ENCODE peak calls at places on chromosomes 16 and 17, in six cellular contexts. One of them, this sample, is unnamed.

GRCh38 chr16:87431926-87432325 is 39.8 kb downstream of the MAP1LC3B start:
- DNase-seq in CD8-positive, alpha-beta memory T cell: no peak
- DNase-seq in AG10803: peak; percentile 79
- DNase-seq in fibroblast of mammary gland: peak; percentile 94
- DNase-seq in cardiac muscle cell: peak; percentile 69
- DNase-seq in CD8-positive, alpha-beta T cell: no peak
- DNase-seq in this sample: no peak

GRCh38 chr16:81971853-81972252 is 39.4 kb downstream of the SDR42E1 start:
- DNase-seq in cardiac muscle cell: no peak
- DNase-seq in AG10803: no peak
- DNase-seq in CD8-positive, alpha-beta memory T cell: no peak
- DNase-seq in fibroblast of mammary gland: no peak
- DNase-seq in CD8-positive, alpha-beta T cell: no peak
- DNase-seq in this sample: no peak

GRCh38 chr16:88570691-88571092 is 489 bp downstream of the ZC3H18 start:
- DNase-seq in AG10803: no peak
- DNase-seq in CD8-positive, alpha-beta T cell: peak; percentile 41
- DNase-seq in cardiac muscle cell: peak; percentile 26
- DNase-seq in fibroblast of mammary gland: no peak
- DNase-seq in CD8-positive, alpha-beta memory T cell: no peak
- DNase-seq in this sample: no peak

GRCh38 chr16:3960049-3960809 is 79.7 kb upstream of the CREBBP start:
- DNase-seq in CD8-positive, alpha-beta T cell: no peak
- DNase-seq in CD8-positive, alpha-beta memory T cell: no peak
- DNase-seq in fibroblast of mammary gland: no peak
- DNase-seq in AG10803: no peak
- DNase-seq in cardiac muscle cell: no peak
- DNase-seq in this sample: no peak

GRCh38 chr17:28667870-28668269 is 5.9 kb downstream of the SUPT6H start:
- DNase-seq in fibroblast of mammary gland: no peak
- DNase-seq in cardiac muscle cell: no peak
- DNase-seq in AG10803: no peak
- DNase-seq in CD8-positive, alpha-beta memory T cell: no peak
- DNase-seq in CD8-positive, alpha-beta T cell: no peak
- DNase-seq in this sample: no peak

GRCh38 chr17:60920107-60920506 is 242.5 kb downstream of the BCAS3 start:
- DNase-seq in cardiac muscle cell: no peak
- DNase-seq in CD8-positive, alpha-beta memory T cell: no peak
- DNase-seq in fibroblast of mammary gland: no peak
- DNase-seq in AG10803: no peak
- DNase-seq in CD8-positive, alpha-beta T cell: no peak
- DNase-seq in this sample: no peak

GRCh38 chr16:7397901-7398300 is 65.3 kb downstream of the RBFOX1 start:
- DNase-seq in CD8-positive, alpha-beta memory T cell: no peak
- DNase-seq in CD8-positive, alpha-beta T cell: no peak
- DNase-seq in cardiac muscle cell: no peak
- DNase-seq in fibroblast of mammary gland: peak; percentile 27
- DNase-seq in AG10803: peak; percentile 84
- DNase-seq in this sample: no peak

GRCh38 chr17:29243792-29244191 is 2.9 kb upstream of the CRYBA1 start:
- DNase-seq in fibroblast of mammary gland: peak; percentile 49
- DNase-seq in AG10803: peak; percentile 44
- DNase-seq in CD8-positive, alpha-beta memory T cell: no peak
- DNase-seq in CD8-positive, alpha-beta T cell: no peak
- DNase-seq in cardiac muscle cell: no peak
- DNase-seq in this sample: no peak

GRCh38 chr16:66717112-66717675 is 20.7 kb upstream of the CMTM4 start:
- DNase-seq in CD8-positive, alpha-beta memory T cell: no peak
- DNase-seq in cardiac muscle cell: no peak
- DNase-seq in AG10803: peak; percentile 88
- DNase-seq in CD8-positive, alpha-beta T cell: no peak
- DNase-seq in fibroblast of mammary gland: peak; percentile 92
- DNase-seq in this sample: no peak

GRCh38 chr16:61921373-61921772 is 114.9 kb downstream of the CDH8 start:
- DNase-seq in CD8-positive, alpha-beta T cell: no peak
- DNase-seq in AG10803: no peak
- DNase-seq in fibroblast of mammary gland: no peak
- DNase-seq in cardiac muscle cell: no peak
- DNase-seq in CD8-positive, alpha-beta memory T cell: no peak
- DNase-seq in this sample: no peak

GRCh38 chr16:48146131-48146530 is 9.7 kb downstream of the ABCC12 start:
- DNase-seq in fibroblast of mammary gland: no peak
- DNase-seq in CD8-positive, alpha-beta T cell: no peak
- DNase-seq in cardiac muscle cell: no peak
- DNase-seq in AG10803: no peak
- DNase-seq in CD8-positive, alpha-beta memory T cell: no peak
- DNase-seq in this sample: no peak

GRCh38 chr17:36937961-36938565 is 788 bp downstream of the LHX1 start:
- DNase-seq in AG10803: no peak
- DNase-seq in CD8-positive, alpha-beta memory T cell: no peak
- DNase-seq in cardiac muscle cell: peak; percentile 78
- DNase-seq in fibroblast of mammary gland: peak; percentile 16
- DNase-seq in CD8-positive, alpha-beta T cell: no peak
- DNase-seq in this sample: no peak

GRCh38 chr17:29038511-29039300 is 4.2 kb upstream of the PIPOX start:
- DNase-seq in cardiac muscle cell: no peak
- DNase-seq in fibroblast of mammary gland: no peak
- DNase-seq in CD8-positive, alpha-beta memory T cell: no peak
- DNase-seq in AG10803: peak; percentile 5
- DNase-seq in CD8-positive, alpha-beta T cell: no peak
- DNase-seq in this sample: no peak

GRCh38 chr17:75411328-75412067 is 6.0 kb upstream of the GRB2 start:
- DNase-seq in cardiac muscle cell: no peak
- DNase-seq in CD8-positive, alpha-beta T cell: no peak
- DNase-seq in AG10803: no peak
- DNase-seq in fibroblast of mammary gland: no peak
- DNase-seq in CD8-positive, alpha-beta memory T cell: no peak
- DNase-seq in this sample: no peak

GRCh38 chr16:21598676-21599157 is 660 bp upstream of the METTL9 start:
- DNase-seq in CD8-positive, alpha-beta T cell: no peak
- DNase-seq in AG10803: no peak
- DNase-seq in CD8-positive, alpha-beta memory T cell: no peak
- DNase-seq in fibroblast of mammary gland: no peak
- DNase-seq in cardiac muscle cell: no peak
- DNase-seq in this sample: no peak

GRCh38 chr17:82926716-82927115 is 86.9 kb upstream of the ZNF750 start:
- DNase-seq in cardiac muscle cell: no peak
- DNase-seq in fibroblast of mammary gland: no peak
- DNase-seq in CD8-positive, alpha-beta memory T cell: no peak
- DNase-seq in CD8-positive, alpha-beta T cell: no peak
- DNase-seq in AG10803: no peak
- DNase-seq in this sample: no peak

GRCh38 chr16:6019490-6019991 is 921.9 kb upstream of the EEF2KMT start:
- DNase-seq in CD8-positive, alpha-beta memory T cell: no peak
- DNase-seq in AG10803: no peak
- DNase-seq in cardiac muscle cell: peak; percentile 20
- DNase-seq in fibroblast of mammary gland: no peak
- DNase-seq in CD8-positive, alpha-beta T cell: no peak
- DNase-seq in this sample: no peak

GRCh38 chr16:6018848-6019489 is 921.4 kb upstream of the EEF2KMT start:
- DNase-seq in CD8-positive, alpha-beta T cell: no peak
- DNase-seq in CD8-positive, alpha-beta memory T cell: no peak
- DNase-seq in fibroblast of mammary gland: no peak
- DNase-seq in AG10803: no peak
- DNase-seq in cardiac muscle cell: peak; percentile 52
- DNase-seq in this sample: no peak

GRCh38 chr16:6023449-6023848 is 925.9 kb upstream of the EEF2KMT start:
- DNase-seq in cardiac muscle cell: no peak
- DNase-seq in fibroblast of mammary gland: no peak
- DNase-seq in AG10803: no peak
- DNase-seq in CD8-positive, alpha-beta memory T cell: no peak
- DNase-seq in CD8-positive, alpha-beta T cell: no peak
- DNase-seq in this sample: no peak

GRCh38 chr16:6021544-6021943 is 923.9 kb upstream of the EEF2KMT start:
- DNase-seq in fibroblast of mammary gland: no peak
- DNase-seq in CD8-positive, alpha-beta memory T cell: no peak
- DNase-seq in AG10803: no peak
- DNase-seq in cardiac muscle cell: no peak
- DNase-seq in CD8-positive, alpha-beta T cell: no peak
- DNase-seq in this sample: no peak

GRCh38 chr16:6020162-6020980 is 922.8 kb upstream of the EEF2KMT start:
- DNase-seq in CD8-positive, alpha-beta T cell: no peak
- DNase-seq in AG10803: no peak
- DNase-seq in cardiac muscle cell: peak; percentile 4
- DNase-seq in fibroblast of mammary gland: no peak
- DNase-seq in CD8-positive, alpha-beta memory T cell: no peak
- DNase-seq in this sample: no peak
- H3K4me3 ChIP-seq in CD8-positive, alpha-beta T cell: no peak overlapping the region
- H3K4me3 ChIP-seq in AG10803: no peak overlapping the region
- H3K4me3 ChIP-seq in cardiac muscle cell: peak overlapping the region; percentile 30
- H3K4me3 ChIP-seq in fibroblast of mammary gland: no peak overlapping the region
- H3K4me3 ChIP-seq in CD8-positive, alpha-beta memory T cell: no peak overlapping the region
- H3K4me3 ChIP-seq in this sample: no peak overlapping the region

DNA sequence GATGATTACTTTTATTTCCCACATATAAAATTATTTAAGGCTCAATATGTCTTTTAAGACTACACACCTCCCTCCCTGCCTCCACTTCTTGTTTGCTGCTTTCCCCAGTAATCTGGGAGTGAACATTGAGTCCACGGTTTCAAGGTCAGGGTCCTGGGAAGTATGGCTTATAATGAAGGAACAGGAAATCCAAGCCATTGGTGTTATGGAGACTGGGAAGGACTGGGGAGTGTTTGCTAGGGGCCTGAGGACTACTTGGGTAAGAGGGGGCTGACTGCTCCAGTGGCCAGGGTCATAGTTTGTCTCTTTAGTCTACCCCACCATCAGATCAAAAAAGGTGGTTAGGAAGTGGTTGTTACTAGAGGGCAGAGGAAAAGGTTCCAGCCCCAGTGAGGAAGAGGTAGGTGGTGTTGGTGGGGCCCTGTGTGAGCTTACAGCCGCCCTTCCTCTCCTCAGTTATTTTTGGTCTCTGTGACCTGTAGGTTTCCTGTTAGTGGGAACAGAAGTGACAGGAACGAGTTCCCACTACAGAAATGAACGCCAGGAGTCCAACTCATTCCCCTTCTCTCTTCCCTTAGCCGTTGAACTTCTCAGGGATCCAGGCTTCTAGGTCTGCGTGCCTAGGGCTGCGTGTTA is 742 bp upstream of the SLC16A13 start:
- DNase-seq in cardiac muscle cell: no peak
- DNase-seq in AG10803: no peak
- DNase-seq in CD8-positive, alpha-beta T cell: peak; percentile 45
- DNase-seq in CD8-positive, alpha-beta memory T cell: peak; percentile 64
- DNase-seq in fibroblast of mammary gland: no peak
- DNase-seq in this sample: no peak
- H3K4me3 ChIP-seq in cardiac muscle cell: peak overlapping the region; percentile 61
- H3K4me3 ChIP-seq in AG10803: peak overlapping the region; percentile 82
- H3K4me3 ChIP-seq in CD8-positive, alpha-beta T cell: peak overlapping the region; percentile 59
- H3K4me3 ChIP-seq in CD8-positive, alpha-beta memory T cell: peak overlapping the region; percentile 99
- H3K4me3 ChIP-seq in fibroblast of mammary gland: peak overlapping the region; percentile 79
- H3K4me3 ChIP-seq in this sample: peak overlapping the region; percentile 76

GRCh38 chr17:50564916-50565315 is 4.4 kb downstream of the CACNA1G start:
- DNase-seq in CD8-positive, alpha-beta memory T cell: no peak
- DNase-seq in AG10803: peak; percentile 94
- DNase-seq in fibroblast of mammary gland: peak; percentile 76
- DNase-seq in CD8-positive, alpha-beta T cell: peak; percentile 33
- DNase-seq in cardiac muscle cell: no peak
- DNase-seq in this sample: no peak

GRCh38 chr17:50563095-50563511 is 2.6 kb downstream of the CACNA1G start:
- DNase-seq in AG10803: no peak
- DNase-seq in CD8-positive, alpha-beta T cell: peak; percentile 47
- DNase-seq in CD8-positive, alpha-beta memory T cell: no peak
- DNase-seq in cardiac muscle cell: no peak
- DNase-seq in fibroblast of mammary gland: no peak
- DNase-seq in this sample: no peak

GRCh38 chr17:50568659-50569058 is 8.1 kb downstream of the CACNA1G start:
- DNase-seq in CD8-positive, alpha-beta T cell: no peak
- DNase-seq in fibroblast of mammary gland: no peak
- DNase-seq in AG10803: no peak
- DNase-seq in cardiac muscle cell: no peak
- DNase-seq in CD8-positive, alpha-beta memory T cell: no peak
- DNase-seq in this sample: no peak

GRCh38 chr17:50562266-50563094 is 2.0 kb downstream of the CACNA1G start:
- DNase-seq in CD8-positive, alpha-beta T cell: peak; percentile 45
- DNase-seq in cardiac muscle cell: no peak
- DNase-seq in CD8-positive, alpha-beta memory T cell: no peak
- DNase-seq in AG10803: no peak
- DNase-seq in fibroblast of mammary gland: no peak
- DNase-seq in this sample: no peak

GRCh38 chr17:50565559-50566350 is 5.2 kb downstream of the CACNA1G start:
- DNase-seq in cardiac muscle cell: no peak
- DNase-seq in CD8-positive, alpha-beta T cell: peak; percentile 32
- DNase-seq in fibroblast of mammary gland: peak; percentile 31
- DNase-seq in CD8-positive, alpha-beta memory T cell: no peak
- DNase-seq in AG10803: no peak
- DNase-seq in this sample: no peak
- H3K4me3 ChIP-seq in cardiac muscle cell: no peak overlapping the region
- H3K4me3 ChIP-seq in CD8-positive, alpha-beta T cell: no peak overlapping the region
- H3K4me3 ChIP-seq in fibroblast of mammary gland: no peak overlapping the region
- H3K4me3 ChIP-seq in CD8-positive, alpha-beta memory T cell: no peak overlapping the region
- H3K4me3 ChIP-seq in AG10803: no peak overlapping the region
- H3K4me3 ChIP-seq in this sample: no peak overlapping the region

GRCh38 chr17:67491009-67491677 is 114.1 kb downstream of the PITPNC1 start:
- DNase-seq in AG10803: peak; percentile 100
- DNase-seq in cardiac muscle cell: no peak
- DNase-seq in CD8-positive, alpha-beta memory T cell: no peak
- DNase-seq in fibroblast of mammary gland: peak; percentile 100
- DNase-seq in CD8-positive, alpha-beta T cell: no peak
- DNase-seq in this sample: peak; percentile 87

GRCh38 chr17:67493811-67494210 is 116.7 kb downstream of the PITPNC1 start:
- DNase-seq in fibroblast of mammary gland: peak; percentile 30
- DNase-seq in CD8-positive, alpha-beta memory T cell: no peak
- DNase-seq in cardiac muscle cell: no peak
- DNase-seq in CD8-positive, alpha-beta T cell: no peak
- DNase-seq in AG10803: no peak
- DNase-seq in this sample: no peak

GRCh38 chr17:67492251-67492740 is 115.2 kb downstream of the PITPNC1 start:
- DNase-seq in fibroblast of mammary gland: peak; percentile 55
- DNase-seq in AG10803: no peak
- DNase-seq in CD8-positive, alpha-beta memory T cell: peak; percentile 24
- DNase-seq in CD8-positive, alpha-beta T cell: no peak
- DNase-seq in cardiac muscle cell: no peak
- DNase-seq in this sample: no peak

GRCh38 chr17:67491678-67492019 is 114.6 kb downstream of the PITPNC1 start:
- DNase-seq in AG10803: no peak
- DNase-seq in cardiac muscle cell: no peak
- DNase-seq in CD8-positive, alpha-beta memory T cell: no peak
- DNase-seq in CD8-positive, alpha-beta T cell: no peak
- DNase-seq in fibroblast of mammary gland: peak; percentile 29
- DNase-seq in this sample: no peak

DNA sequence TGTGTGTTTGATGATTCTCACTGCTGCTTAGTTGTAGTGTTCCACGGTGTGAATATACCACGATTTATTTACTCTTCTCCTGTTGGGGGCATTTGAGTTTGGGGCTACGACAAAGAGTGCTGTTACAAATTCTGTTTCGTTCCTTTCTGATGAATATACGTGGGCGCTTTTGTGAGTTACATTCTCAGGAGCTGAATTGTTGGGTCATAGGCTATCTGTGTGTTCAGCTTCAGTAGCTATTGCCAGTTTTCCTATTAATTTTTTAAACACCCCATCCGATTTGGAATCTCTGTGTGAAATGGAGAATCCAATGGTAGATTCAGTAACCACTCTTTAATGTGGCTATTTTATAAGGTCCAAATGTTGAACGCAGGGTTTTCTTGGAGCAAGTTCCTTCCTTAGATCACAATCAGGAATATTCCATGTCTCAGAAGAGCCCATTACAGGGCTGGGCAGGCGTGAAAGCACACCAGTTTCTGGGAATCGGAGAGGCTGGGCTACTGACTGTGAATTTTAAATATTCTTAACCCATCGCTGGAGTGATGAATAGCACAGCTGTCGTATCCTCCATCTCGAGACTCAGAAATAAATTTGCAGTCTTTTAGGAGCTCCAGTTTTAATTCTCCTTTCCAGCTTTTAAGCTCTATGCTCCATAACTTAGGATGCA is 115.9 kb downstream of the PITPNC1 start:
- DNase-seq in cardiac muscle cell: no peak
- DNase-seq in CD8-positive, alpha-beta T cell: no peak
- DNase-seq in AG10803: no peak
- DNase-seq in CD8-positive, alpha-beta memory T cell: no peak
- DNase-seq in fibroblast of mammary gland: peak; percentile 70
- DNase-seq in this sample: no peak
- H3K4me3 ChIP-seq in cardiac muscle cell: no peak overlapping the region
- H3K4me3 ChIP-seq in CD8-positive, alpha-beta T cell: no peak overlapping the region
- H3K4me3 ChIP-seq in AG10803: no peak overlapping the region
- H3K4me3 ChIP-seq in CD8-positive, alpha-beta memory T cell: no peak overlapping the region
- H3K4me3 ChIP-seq in fibroblast of mammary gland: no peak overlapping the region
- H3K4me3 ChIP-seq in this sample: no peak overlapping the region

This sample was measured in upper lobe of right lung.